ENCODE peak calls at places on chromosome 20, in five cellular contexts. L, O, I, R and E are unnamed samples. For H3K4me1, the result is how much of the 10 kb centered on the place peaks cover.

GRCh38 chr20:23625236-23625964 is 12.4 kb downstream of the CST3 start:
- DNase-seq in L (no peak), O (no peak), R (no peak), I (no peak), E (no peak)

GRCh38 chr20:49901588-49901987 is 13.7 kb downstream of the SPATA2 start:
- DNase-seq in L (no peak), R (no peak), O (no peak), I (no peak), E (no peak)

GRCh38 chr20:47735412-47736400 is 49.6 kb downstream of the SULF2 start:
- DNase-seq in I (no peak), O (no peak), L (no peak), R (no peak), E (peak)

GRCh38 chr20:19936801-19937583 is 80.2 kb upstream of the NAA20 start:
- DNase-seq in O (no peak), I (no peak), R (no peak), L (no peak), E (no peak)

GRCh38 chr20:14673164-14673563 is 335.8 kb upstream of the FLRT3 start:
- DNase-seq in R (no peak), L (no peak), O (no peak), I (no peak), E (no peak)

GRCh38 chr20:36728986-36729385 is 16.9 kb downstream of the NDRG3 start:
- DNase-seq in L (no peak), R (no peak), I (peak), O (no peak), E (no peak)

GRCh38 chr20:10902836-10903410 is 229.1 kb upstream of the JAG1 start:
- DNase-seq in O (no peak), R (no peak), I (no peak), L (no peak), E (no peak)

GRCh38 chr20:47201074-47201730 is 155.3 kb downstream of the ZMYND8 start:
- DNase-seq in I (no peak), L (no peak), O (no peak), R (no peak), E (peak)

GRCh38 chr20:52972965-52973819 is 1.0 kb downstream of the TSHZ2 start:
- DNase-seq in R (no peak), O (no peak), L (no peak), I (no peak), E (peak)

GRCh38 chr20:49729780-49730179 is 16.1 kb upstream of the B4GALT5 start:
- DNase-seq in L (no peak), I (peak), O (no peak), R (no peak), E (no peak)

GRCh38 chr20:36833275-36834020 is 42.5 kb upstream of the TLDC2 start:
- DNase-seq in R (no peak), L (no peak), O (no peak), I (peak), E (no peak)

GRCh38 chr20:57076202-57076651 is 190.2 kb downstream of the BMP7 start:
- DNase-seq in L (no peak), I (no peak), R (no peak), O (no peak), E (no peak)

GRCh38 chr20:46179811-46180326 is 61.8 kb downstream of the CD40 start:
- DNase-seq in R (no peak), O (no peak), I (no peak), L (no peak), E (no peak)

GRCh38 chr20:17856024-17856564 is 112.5 kb downstream of the SNX5 start:
- DNase-seq in O (no peak), I (peak), L (peak), R (no peak), E (no peak)

GRCh38 chr20:53738039-53738944 is 144.7 kb upstream of the ZNF217 start:
- DNase-seq in O (no peak), L (no peak), R (peak), I (peak), E (peak)

GRCh38 chr20:39453890-39454289 is 491.7 kb downstream of the DHX35 start:
- DNase-seq in L (no peak), R (no peak), I (no peak), O (peak), E (no peak)

GRCh38 chr20:9397928-9398327 is 116.5 kb upstream of the LAMP5 start:
- DNase-seq in L (no peak), R (no peak), I (no peak), O (no peak), E (no peak)

GRCh38 chr20:45311589-45312211 is 3.6 kb upstream of the MATN4 start:
- DNase-seq in I (peak), L (no peak), O (no peak), R (peak), E (peak)

GRCh38 chr20:32984196-32984595 is 20.0 kb downstream of the SUN5 start:
- DNase-seq in L (no peak), R (no peak), O (no peak), I (no peak), E (no peak)

DNA sequence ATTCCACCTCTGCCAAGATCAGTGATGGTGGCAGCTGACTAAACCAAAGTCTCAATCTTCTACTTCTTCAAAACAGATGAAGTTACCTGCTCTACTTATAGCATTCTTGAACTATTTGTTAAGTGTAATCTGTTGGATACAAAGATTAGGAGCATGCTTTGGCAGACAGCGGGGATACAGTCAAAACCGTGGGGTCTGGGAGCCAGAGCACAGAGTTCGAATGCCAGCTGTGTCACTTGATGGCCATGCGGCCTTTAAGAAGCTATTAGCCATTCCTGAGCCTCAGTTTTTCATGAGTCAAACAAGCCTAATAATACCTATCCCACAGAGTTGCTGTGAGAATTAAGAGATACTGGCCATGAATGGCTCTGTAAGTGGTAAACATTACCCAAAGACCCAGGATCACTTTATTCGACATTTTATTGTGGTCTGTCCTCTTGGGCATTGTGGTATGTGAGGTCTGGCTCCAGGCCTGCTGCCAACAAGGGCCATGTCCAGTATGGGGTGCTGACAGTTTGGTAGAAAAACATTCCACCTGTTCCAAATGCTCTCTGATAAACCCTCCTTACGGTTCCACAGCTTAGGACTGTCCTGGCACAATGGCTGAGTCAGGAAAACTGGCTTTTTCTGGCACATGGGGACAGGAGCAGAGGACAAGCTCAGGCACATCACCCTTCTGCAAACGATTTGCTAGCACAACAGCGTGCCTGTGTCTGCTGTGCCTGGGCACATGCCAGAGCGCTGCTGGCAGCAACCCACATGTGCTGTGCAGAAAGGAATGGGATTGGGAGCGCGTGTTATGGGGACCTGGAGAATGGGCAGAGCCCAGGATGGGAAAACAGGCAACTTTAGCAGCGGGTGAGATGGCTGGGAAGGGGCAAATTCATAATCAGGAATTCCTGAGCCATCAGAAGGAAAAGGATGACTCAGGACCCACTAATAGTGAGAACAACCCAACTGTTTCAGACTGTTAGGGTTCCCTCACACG is 15.7 kb upstream of the FAM83C start:
- DNase-seq in R (no peak), O (no peak), I (peak), L (no peak), E (peak)
- H3K4me1 ChIP-seq in R (half or more), O (under half), I (half or more), L (under half), E (under half)

DNA sequence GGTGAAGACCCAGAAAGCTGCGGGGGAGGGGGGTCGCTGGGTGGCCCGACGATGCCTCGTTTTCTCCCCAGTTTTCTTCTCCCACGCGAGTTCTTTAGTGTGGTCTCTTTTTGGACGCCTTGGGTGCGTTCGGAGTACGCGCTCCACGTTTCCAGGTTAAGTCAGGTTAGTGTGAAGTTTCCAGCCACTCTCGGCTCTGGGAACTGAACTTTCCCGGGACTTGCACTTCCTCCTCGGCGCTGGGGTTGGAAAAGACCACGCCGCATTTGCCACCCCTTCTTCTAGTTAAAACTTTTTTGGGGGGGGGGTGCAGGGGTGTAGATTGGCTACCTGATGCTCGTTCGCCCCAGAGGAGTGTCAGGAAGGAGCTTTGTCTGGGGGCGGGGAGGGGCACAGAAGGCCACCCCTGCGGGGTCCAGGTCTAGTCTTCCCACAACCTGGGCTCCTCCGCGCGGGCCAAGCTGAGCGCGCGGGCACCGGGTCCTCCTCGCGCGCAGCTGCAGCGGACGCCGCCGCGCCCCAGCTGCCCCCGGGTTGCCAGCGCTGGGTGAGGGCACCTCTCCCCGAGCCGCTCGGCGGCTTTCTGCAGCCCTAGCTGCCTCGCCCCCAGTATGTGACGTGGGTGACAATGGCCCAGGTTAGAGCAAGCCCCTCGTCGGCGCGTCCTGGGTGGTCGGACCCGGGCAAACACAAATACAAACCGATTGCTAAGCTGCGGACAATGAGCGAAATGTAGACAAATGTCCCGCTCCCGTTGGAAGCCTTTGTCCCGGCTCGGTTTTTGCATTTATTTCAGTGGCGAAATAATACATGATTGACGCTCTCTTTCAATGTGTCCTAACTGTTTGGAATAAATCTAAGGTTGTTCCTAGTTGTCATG is 1.7 kb upstream of the NKX2-2 start:
- DNase-seq in I (no peak), O (peak), R (no peak), L (no peak), E (no peak)
- H3K4me1 ChIP-seq in I (under half), O (under half), R (under half), L (under half), E (under half)

GRCh38 chr20:63642518-63643247 is 10.5 kb downstream of the STMN3 start:
- DNase-seq in R (no peak), I (no peak), O (no peak), L (no peak), E (no peak)

GRCh38 chr20:63639093-63639860 is 12.4 kb upstream of the GMEB2 start:
- DNase-seq in L (no peak), I (no peak), O (no peak), R (no peak), E (no peak)

GRCh38 chr20:63641792-63642517 is 11.3 kb downstream of the STMN3 start:
- DNase-seq in I (peak), O (peak), L (peak), R (peak), E (peak)

GRCh38 chr20:63640086-63640485 is 13.1 kb downstream of the STMN3 start:
- DNase-seq in R (no peak), O (no peak), L (no peak), I (no peak), E (no peak)

GRCh38 chr20:63641146-63641791 is 12.0 kb downstream of the STMN3 start:
- DNase-seq in L (no peak), O (no peak), I (no peak), R (no peak), E (no peak)
- H3K4me1 ChIP-seq in L (under half), O (under half), I (under half), R (under half), E (under half)

DNA sequence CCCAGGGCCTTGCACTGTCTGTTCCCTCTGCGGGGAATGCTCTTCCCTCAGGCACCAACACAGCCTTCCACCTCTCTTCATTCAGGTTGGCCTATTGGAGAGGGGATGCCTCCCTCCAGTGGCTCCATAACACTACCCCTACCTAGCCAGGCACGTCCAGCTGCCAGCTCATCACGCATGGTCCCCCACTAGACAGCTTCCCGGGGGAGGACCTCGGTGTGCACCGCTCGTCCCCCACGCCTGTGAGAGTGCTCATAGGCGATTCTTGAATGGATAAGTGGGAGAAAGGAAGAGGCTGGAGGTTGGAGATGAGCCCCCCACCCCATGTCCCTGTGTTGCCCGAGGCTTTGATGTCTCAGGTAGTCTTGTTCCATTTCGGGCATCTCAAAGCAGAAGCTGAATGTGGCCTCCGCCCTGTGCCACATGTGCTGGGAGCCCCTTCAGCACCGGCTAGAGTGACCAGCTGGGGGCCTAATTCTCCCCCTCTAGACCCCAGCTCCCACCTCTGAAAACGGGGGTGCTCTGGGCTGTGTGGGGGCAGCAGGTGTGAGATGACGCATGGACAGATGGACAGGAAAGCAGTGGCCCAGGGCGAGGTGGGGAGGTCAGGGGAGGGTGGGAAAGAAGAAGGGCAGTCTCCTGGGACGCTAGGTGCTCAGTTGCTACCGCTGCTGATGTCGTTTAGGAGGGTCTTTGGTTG is 333.0 kb downstream of the TAF4 start:
- DNase-seq in O (no peak), I (no peak), R (no peak), L (no peak), E (peak)
- H3K4me1 ChIP-seq in O (under half), I (under half), R (under half), L (under half), E (under half)

DNA sequence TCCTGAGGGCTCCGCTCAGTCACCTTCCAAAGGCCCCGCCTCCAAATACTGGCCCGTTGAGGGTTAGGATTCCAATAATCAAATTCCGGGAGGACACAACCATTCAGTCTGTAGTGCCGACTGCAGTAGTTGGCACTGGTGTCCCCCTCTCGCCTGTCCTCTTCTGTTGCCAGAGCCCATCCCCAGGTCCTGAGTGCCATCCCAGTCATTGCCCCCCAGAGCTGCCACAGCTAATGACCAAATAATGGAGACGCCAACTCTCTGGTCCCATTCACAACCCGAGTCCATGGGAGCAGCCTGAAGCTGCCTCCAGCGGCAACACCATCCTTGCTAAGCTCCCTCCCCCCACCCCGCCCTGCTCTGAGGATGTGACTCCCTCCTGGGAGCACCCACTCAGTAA is 115.9 kb downstream of the JPH2 start:
- DNase-seq in O (no peak), R (no peak), I (no peak), L (no peak), E (no peak)
- H3K4me1 ChIP-seq in O (under half), R (under half), I (under half), L (under half), E (under half)

DNA sequence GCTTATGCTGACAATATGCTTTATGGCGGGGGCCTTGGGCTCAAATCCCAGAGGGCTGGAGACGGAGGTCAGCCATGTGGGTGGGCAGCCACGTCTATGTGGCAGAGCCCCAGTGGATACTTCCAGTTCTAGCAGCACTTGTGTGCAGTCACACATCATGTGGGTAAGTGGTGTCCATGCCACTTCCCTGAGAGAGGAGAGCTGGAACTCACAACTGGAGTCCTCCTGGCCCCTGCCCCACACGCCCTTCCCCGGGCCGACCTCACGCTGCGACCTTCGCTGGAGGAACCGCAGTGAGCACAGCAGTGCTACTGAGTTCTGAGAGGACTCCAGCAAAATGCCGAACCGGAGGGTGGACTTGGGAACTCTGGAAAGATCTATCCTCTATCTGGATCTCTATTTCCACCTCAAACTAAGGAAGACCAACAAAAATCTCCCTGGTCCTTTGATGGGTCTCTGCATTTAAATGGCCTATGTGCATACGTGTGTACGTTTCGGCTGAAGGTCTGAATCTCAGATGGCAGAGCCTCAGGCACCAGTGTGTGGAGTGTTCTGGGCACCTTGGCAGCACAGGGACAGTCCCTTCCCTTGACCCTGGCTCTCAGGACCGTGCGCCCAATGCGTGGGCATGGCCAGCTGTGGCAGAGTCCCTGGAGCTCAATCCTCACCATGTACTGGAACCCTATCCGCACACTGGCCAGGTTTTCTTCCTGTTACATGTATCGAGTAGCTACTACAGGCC is 55.4 kb downstream of the GNAS-AS1 start:
- DNase-seq in I (no peak), L (no peak), R (no peak), O (no peak), E (no peak)
- H3K4me1 ChIP-seq in I (under half), L (under half), R (under half), O (under half), E (under half)

GRCh38 chr20:34362502-34363061 is 491 bp upstream of the ITCH start:
- DNase-seq in I (no peak), R (no peak), L (no peak), O (peak), E (no peak)

GRCh38 chr20:34367155-34367554 is 4.1 kb downstream of the ITCH start:
- DNase-seq in R (no peak), L (no peak), O (no peak), I (no peak), E (no peak)

GRCh38 chr20:34365765-34366213 is 2.7 kb downstream of the ITCH start:
- DNase-seq in L (peak), I (no peak), O (no peak), R (no peak), E (no peak)

GRCh38 chr20:34363062-34364012 is at the start of gene ITCH:
- DNase-seq in I (peak), L (peak), O (peak), R (peak), E (peak)

DNA sequence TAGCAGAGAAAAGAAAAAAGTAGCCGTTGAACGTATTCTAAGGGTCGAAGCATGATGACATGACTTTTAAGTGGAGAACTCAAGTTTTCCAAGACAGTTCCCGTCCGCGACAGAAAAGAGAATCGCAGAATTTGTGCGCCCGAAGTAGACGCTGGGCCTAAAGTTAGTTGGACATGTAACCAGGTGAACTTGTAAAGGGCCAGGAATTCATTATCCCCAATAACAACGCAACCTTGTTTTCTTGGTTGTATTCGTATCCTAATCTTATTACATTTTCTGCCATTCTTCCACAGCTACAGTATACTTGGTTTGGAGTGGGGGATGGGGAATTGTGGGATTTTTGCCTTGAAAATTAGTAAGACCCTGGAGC is 925 bp downstream of the ITCH start:
- DNase-seq in R (no peak), L (no peak), O (no peak), I (peak), E (no peak)
- H3K4me1 ChIP-seq in R (under half), L (under half), O (under half), I (under half), E (under half)

DNA sequence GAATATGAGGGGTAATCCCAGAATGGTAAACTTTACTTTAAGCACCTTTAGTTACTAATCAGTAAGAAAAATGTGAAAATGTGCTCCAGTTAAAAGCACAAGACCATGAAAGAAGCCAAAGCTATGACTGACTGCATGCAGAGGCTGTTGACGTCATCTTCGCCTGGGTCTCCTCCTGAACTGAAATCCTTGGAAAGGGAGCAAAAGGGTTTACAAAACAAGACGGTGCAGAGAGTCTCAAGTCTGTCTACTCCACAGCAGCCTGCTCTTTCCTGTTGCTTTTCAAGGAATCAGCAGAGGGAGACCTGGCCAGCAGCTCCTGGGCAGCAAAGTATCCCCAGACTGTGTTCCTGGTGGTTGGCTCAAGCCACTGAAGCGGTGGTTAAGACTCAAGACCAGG is 10.2 kb downstream of the FKBP1A start:
- DNase-seq in I (peak), O (no peak), R (no peak), L (no peak), E (no peak)
- H3K4me1 ChIP-seq in I (under half), O (under half), R (under half), L (under half), E (half or more)